ENCODE peak calls at places on chromosomes 13 and 19, in nine cellular contexts. Z is left ventricle myocardium inferior; Y is K562; X is upper lobe of left lung; C is CD4-positive, CD25-positive, alpha-beta regulatory T cell; S is small intestine; M is mammary epithelial cell; U is uterus; D is A549. T is an unnamed sample.

GRCh38 chr13:44058586-44059238 is 179.0 kb downstream of the LACC1 start:
- DNase-seq in Z (no peak), Y (no peak), X (no peak), C (no peak), S (no peak), M (no peak), U (no peak), D (no peak), T (no peak)

GRCh38 chr13:113105032-113105993 is at the start of gene F7:
- DNase-seq in Z (no peak), Y (no peak), X (no peak), C (no peak), S (peak; percentile 65), M (no peak), U (no peak), D (peak; percentile 69), T (no peak)

GRCh38 chr13:23631676-23632622 is 61.7 kb downstream of the TNFRSF19 start:
- DNase-seq in Z (no peak), Y (no peak), X (no peak), C (no peak), S (no peak), M (no peak), U (no peak), D (no peak), T (no peak)

GRCh38 chr13:48066310-48066989 is 28.5 kb downstream of the MED4 start:
- DNase-seq in Z (no peak), Y (no peak), X (no peak), C (peak; percentile 84), S (no peak), M (peak; percentile 65), U (no peak), D (peak; percentile 20), T (no peak)

GRCh38 chr13:20993661-20994440 is 67.5 kb downstream of the LATS2 start:
- DNase-seq in Z (no peak), Y (peak; percentile 59), X (no peak), C (no peak), S (no peak), M (peak; percentile 67), U (no peak), D (no peak), T (no peak)

GRCh38 chr19:5036733-5037681 is 68.1 kb downstream of the KDM4B start:
- DNase-seq in Z (peak; percentile 52), Y (no peak), X (peak; percentile 57), C (no peak), S (no peak), M (peak; percentile 59), U (peak; percentile 52), D (no peak), T (no peak)

GRCh38 chr13:54356209-54356608 is 1327.6 kb downstream of the OLFM4 start:
- DNase-seq in Z (no peak), Y (no peak), X (no peak), C (no peak), S (peak; percentile 19), M (no peak), U (no peak), D (no peak), T (no peak)

GRCh38 chr13:67096418-67096817 is 133.7 kb downstream of the PCDH9 start:
- DNase-seq in Z (no peak), Y (no peak), X (no peak), C (no peak), S (no peak), M (no peak), U (no peak), D (no peak), T (no peak)

GRCh38 chr13:104011505-104012270 is 945.5 kb upstream of the SLC10A2 start:
- DNase-seq in Z (no peak), Y (no peak), X (no peak), C (no peak), S (no peak), M (no peak), U (no peak), D (no peak), T (no peak)

DNA sequence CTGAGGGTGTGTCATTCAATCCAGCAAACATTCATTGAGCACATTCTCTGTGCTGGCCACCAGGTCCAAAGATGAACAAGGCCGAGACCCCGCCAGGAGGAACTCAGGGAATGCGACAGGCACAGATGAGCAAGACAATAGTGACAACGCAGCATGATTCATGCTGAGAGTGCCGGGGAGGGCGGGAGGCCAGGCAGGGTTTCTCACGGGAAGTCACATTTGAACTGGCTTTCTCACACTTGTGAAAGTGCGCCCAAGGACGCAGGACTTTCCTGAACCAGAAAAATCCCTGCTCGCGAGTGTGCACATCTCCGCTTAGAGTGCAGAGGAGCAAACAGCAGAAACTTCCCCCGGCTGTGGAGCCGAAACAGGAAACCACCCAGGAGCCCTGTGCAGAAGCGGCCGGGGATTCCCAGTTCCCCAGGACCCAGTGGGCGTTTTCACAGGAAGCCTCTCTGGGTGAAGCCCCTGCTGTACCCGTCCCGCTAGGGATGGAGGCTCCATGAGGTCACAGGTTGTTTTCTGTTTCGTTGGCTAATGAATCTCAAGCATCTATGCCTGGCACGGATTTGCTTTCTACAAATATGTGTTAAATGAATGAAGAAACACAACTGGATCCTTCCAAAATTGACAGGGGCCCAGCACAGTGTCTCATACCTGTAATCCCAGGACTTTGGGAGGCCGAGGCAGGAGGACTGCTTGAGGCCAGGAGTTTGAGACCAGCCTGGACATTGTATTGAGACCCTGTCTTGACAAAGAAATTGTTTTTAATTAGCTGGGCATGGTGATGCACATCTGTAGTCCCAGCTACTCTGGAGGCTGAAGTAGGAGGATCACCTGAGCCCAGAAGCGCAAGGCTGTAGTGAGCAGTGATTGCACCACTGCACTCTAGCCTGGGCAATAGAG is 68.4 kb upstream of the TM9SF2 start:
- DNase-seq in Z (peak; percentile 65), Y (no peak), X (no peak), C (peak; percentile 61), S (peak; percentile 28), M (peak; percentile 34), U (no peak), D (peak; percentile 61), T (peak; percentile 70)
- H3K9me3 ChIP-seq in Z (no peaks in the 10 kb centered on the region), Y (no peaks in the 10 kb centered on the region), X (no peaks in the 10 kb centered on the region), C (no peaks in the 10 kb centered on the region), S (no peaks in the 10 kb centered on the region), M (no peaks in the 10 kb centered on the region), U (no peaks in the 10 kb centered on the region), D (no peaks in the 10 kb centered on the region), T (no peaks in the 10 kb centered on the region)

DNA sequence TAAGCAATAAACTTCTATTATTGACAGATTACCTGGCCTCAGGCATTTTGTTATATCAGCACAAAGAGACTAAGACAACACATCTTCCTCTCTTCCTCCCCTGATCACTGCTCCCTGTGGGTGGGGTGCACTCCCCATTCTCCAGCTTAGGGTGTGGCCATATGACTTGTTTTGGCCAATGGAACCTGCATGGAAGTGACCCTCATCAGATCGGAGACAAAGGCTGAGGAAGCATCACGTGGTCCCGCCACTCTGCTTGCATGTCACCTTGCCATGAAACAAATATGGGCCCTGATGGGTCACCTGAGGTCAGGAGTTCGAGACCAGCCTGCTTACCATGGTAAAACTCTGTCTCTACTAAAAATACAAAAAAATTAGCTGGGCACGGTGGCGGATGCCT is 13.7 kb upstream of the CCL25 start:
- DNase-seq in Z (no peak), Y (no peak), X (no peak), C (no peak), S (no peak), M (no peak), U (no peak), D (no peak), T (no peak)
- H3K9me3 ChIP-seq in Z (no peaks in the 10 kb centered on the region), Y (peaks cover 3% of the 10 kb centered on the region), X (no peaks in the 10 kb centered on the region), C (no peaks in the 10 kb centered on the region), S (no peaks in the 10 kb centered on the region), M (no peaks in the 10 kb centered on the region), U (no peaks in the 10 kb centered on the region), D (no peaks in the 10 kb centered on the region), T (no peaks in the 10 kb centered on the region)

GRCh38 chr19:56608274-56608964 is 13.3 kb downstream of the ZNF71 start:
- DNase-seq in Z (no peak), Y (no peak), X (no peak), C (no peak), S (no peak), M (no peak), U (no peak), D (no peak), T (no peak)

GRCh38 chr19:56613639-56614038 is 18.5 kb downstream of the ZNF71 start:
- DNase-seq in Z (no peak), Y (no peak), X (no peak), C (no peak), S (no peak), M (no peak), U (no peak), D (no peak), T (no peak)

GRCh38 chr19:56612737-56613136 is 17.6 kb downstream of the ZNF71 start:
- DNase-seq in Z (no peak), Y (no peak), X (no peak), C (no peak), S (no peak), M (no peak), U (no peak), D (no peak), T (no peak)

GRCh38 chr19:56611288-56611687 is 16.2 kb downstream of the ZNF71 start:
- DNase-seq in Z (no peak), Y (no peak), X (no peak), C (no peak), S (no peak), M (no peak), U (no peak), D (no peak), T (no peak)
- H3K9me3 ChIP-seq in Z (peaks cover 91% of the 10 kb centered on the region), Y (no peaks in the 10 kb centered on the region), X (peaks cover 50% of the 10 kb centered on the region), C (peaks cover 93% of the 10 kb centered on the region), S (peaks cover 6% of the 10 kb centered on the region), M (peaks cover 14% of the 10 kb centered on the region), U (peaks cover 40% of the 10 kb centered on the region), D (peaks cover 94% of the 10 kb centered on the region), T (peaks cover 40% of the 10 kb centered on the region)

GRCh38 chr19:51994048-51994644 is 7.5 kb upstream of the ZNF350 start:
- DNase-seq in Z (no peak), Y (no peak), X (no peak), C (no peak), S (no peak), M (no peak), U (no peak), D (no peak), T (no peak)

DNA sequence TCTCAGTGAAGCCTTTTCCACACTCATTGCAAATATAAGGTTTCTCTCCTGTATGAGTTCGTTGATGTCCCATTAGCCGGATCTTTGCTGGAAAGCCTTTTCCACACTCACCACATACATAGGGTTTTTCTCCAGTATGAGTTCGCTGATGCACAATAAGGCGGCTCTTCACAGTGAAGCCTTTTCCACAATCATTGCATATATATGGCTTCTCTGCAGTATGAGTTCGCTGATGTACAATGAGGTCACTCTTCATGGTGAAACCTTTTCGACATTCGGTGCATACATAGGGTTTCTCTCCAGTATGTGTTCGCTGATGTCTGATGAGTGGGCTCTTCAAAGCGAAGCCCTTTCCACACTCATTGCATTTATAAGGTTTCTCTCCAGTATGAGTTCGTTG is 6.8 kb upstream of the ZNF350 start:
- DNase-seq in Z (no peak), Y (no peak), X (no peak), C (no peak), S (no peak), M (no peak), U (no peak), D (no peak), T (no peak)
- H3K9me3 ChIP-seq in Z (peaks cover 100% of the 10 kb centered on the region), Y (peaks cover 21% of the 10 kb centered on the region), X (peaks cover 98% of the 10 kb centered on the region), C (peaks cover 87% of the 10 kb centered on the region), S (peaks cover 6% of the 10 kb centered on the region), M (peaks cover 61% of the 10 kb centered on the region), U (peaks cover 69% of the 10 kb centered on the region), D (peaks cover 96% of the 10 kb centered on the region), T (peaks cover 56% of the 10 kb centered on the region)

T was measured in T-helper 17 cell.